ENCODE peak calls at places on chromosomes 7 and 10, in ten cellular contexts. Q is MM.1S, L is tibial nerve, M is heart right ventricle, V is Calu3, R is PC-3, X is HCT116, I is AG04450, J is A549, B is left ventricle myocardium inferior. K is an unnamed sample.

GRCh38 chr7:74044366-74045350 is 16.7 kb downstream of the ELN start:
- DNase-seq in Q (no peak), L (no peak), M (no peak), V (no peak), R (no peak), X (no peak), I (no peak), J (no peak), B (no peak), K (no peak)

GRCh38 chr10:130964771-130965170 is 346.8 kb downstream of the TCERG1L start:
- DNase-seq in Q (no peak), L (no peak), M (no peak), V (no peak), R (no peak), X (no peak), I (no peak), J (no peak), B (no peak), K (no peak)

GRCh38 chr7:46809886-46810285 is 772.0 kb downstream of the TNS3 start:
- DNase-seq in Q (no peak), L (no peak), M (no peak), V (no peak), R (no peak), X (no peak), I (no peak), J (no peak), B (no peak), K (no peak)

GRCh38 chr7:128059143-128059975 is 28.1 kb upstream of the LRRC4 start:
- DNase-seq in Q (no peak), L (no peak), M (no peak), V (no peak), R (no peak), X (no peak), I (no peak), J (no peak), B (no peak), K (no peak)

GRCh38 chr10:132957981-132958885 is 15.9 kb upstream of the CFAP46 start:
- DNase-seq in Q (no peak), L (no peak), M (no peak), V (no peak), R (no peak), X (no peak), I (no peak), J (no peak), B (no peak), K (peak)

GRCh38 chr10:106467506-106467905 is 697.0 kb downstream of the SORCS1 start:
- DNase-seq in Q (no peak), L (no peak), M (no peak), V (peak), R (peak), X (no peak), I (no peak), J (no peak), B (no peak), K (no peak)

GRCh38 chr10:68109312-68109711 is at the start of gene MYPN:
- DNase-seq in Q (no peak), L (no peak), M (no peak), V (no peak), R (no peak), X (no peak), I (no peak), J (no peak), B (no peak), K (no peak)

GRCh38 chr7:1611708-1612241 is 41.9 kb upstream of the PSMG3 start:
- DNase-seq in Q (no peak), L (no peak), M (no peak), V (peak), R (peak), X (peak), I (peak), J (peak), B (no peak), K (no peak)

GRCh38 chr10:125023269-125023668 is 81.3 kb downstream of the ZRANB1 start:
- DNase-seq in Q (no peak), L (no peak), M (peak), V (no peak), R (no peak), X (no peak), I (no peak), J (no peak), B (no peak), K (no peak)

GRCh38 chr7:121447191-121447920 is 51.2 kb upstream of the FAM3C start:
- DNase-seq in Q (no peak), L (peak), M (no peak), V (no peak), R (no peak), X (no peak), I (no peak), J (no peak), B (peak), K (no peak)

GRCh38 chr10:57015595-57016303 is 654.7 kb upstream of the ZWINT start:
- DNase-seq in Q (no peak), L (no peak), M (no peak), V (no peak), R (no peak), X (no peak), I (no peak), J (no peak), B (no peak), K (no peak)

GRCh38 chr7:36360244-36360643 is 29.4 kb upstream of the ANLN start:
- DNase-seq in Q (no peak), L (no peak), M (no peak), V (no peak), R (no peak), X (no peak), I (no peak), J (no peak), B (no peak), K (no peak)

GRCh38 chr7:44273681-44274622 is 51.4 kb downstream of the CAMK2B start:
- DNase-seq in Q (no peak), L (no peak), M (peak), V (no peak), R (no peak), X (no peak), I (no peak), J (no peak), B (no peak), K (peak)

GRCh38 chr7:80767655-80768054 is 129.2 kb downstream of the CD36 start:
- DNase-seq in Q (no peak), L (no peak), M (no peak), V (no peak), R (no peak), X (no peak), I (no peak), J (no peak), B (no peak), K (no peak)

GRCh38 chr7:114422478-114423217 is 8.0 kb downstream of the FOXP2 start:
- DNase-seq in Q (no peak), L (no peak), M (no peak), V (no peak), R (peak), X (peak), I (no peak), J (no peak), B (no peak), K (no peak)

GRCh38 chr7:140330128-140330527 is 68.2 kb downstream of the SLC37A3 start:
- DNase-seq in Q (no peak), L (no peak), M (no peak), V (no peak), R (no peak), X (no peak), I (no peak), J (no peak), B (no peak), K (no peak)

GRCh38 chr7:105006367-105007139 is 7.5 kb upstream of the KMT2E start:
- DNase-seq in Q (no peak), L (no peak), M (no peak), V (peak), R (peak), X (no peak), I (no peak), J (no peak), B (no peak), K (no peak)

GRCh38 chr7:90111-91063 is 102.0 kb upstream of the FAM20C start:
- DNase-seq in Q (no peak), L (no peak), M (no peak), V (no peak), R (peak), X (no peak), I (no peak), J (no peak), B (no peak), K (no peak)
- TF ChIP-seq CTCF in Q (no peak), L (no peak), M (no peak), V (no peak), R (no peak), X (no peak), I (no peak), J (no peak), B (no peak), K (no peak)

GRCh38 chr10:47113907-47114500 is 186.0 kb upstream of the GDF10 start:
- DNase-seq in Q (no peak), L (no peak), M (no peak), V (no peak), R (no peak), X (no peak), I (no peak), J (no peak), B (no peak), K (no peak)

GRCh38 chr10:47112612-47113011 is 187.4 kb upstream of the GDF10 start:
- DNase-seq in Q (no peak), L (no peak), M (no peak), V (no peak), R (no peak), X (no peak), I (no peak), J (no peak), B (no peak), K (no peak)

GRCh38 chr10:47115322-47115721 is 184.7 kb upstream of the GDF10 start:
- DNase-seq in Q (no peak), L (no peak), M (no peak), V (no peak), R (no peak), X (no peak), I (no peak), J (no peak), B (no peak), K (no peak)

GRCh38 chr10:47114680-47115186 is 185.3 kb upstream of the GDF10 start:
- DNase-seq in Q (no peak), L (no peak), M (no peak), V (no peak), R (no peak), X (no peak), I (no peak), J (no peak), B (no peak), K (no peak)

GRCh38 chr10:47111329-47111862 is 188.6 kb upstream of the GDF10 start:
- DNase-seq in Q (no peak), L (no peak), M (no peak), V (no peak), R (no peak), X (no peak), I (no peak), J (no peak), B (no peak), K (no peak)
- TF ChIP-seq CTCF in Q (no peak), L (no peak), M (no peak), V (no peak), R (no peak), X (no peak), I (no peak), J (no peak), B (no peak), K (no peak)

DNA sequence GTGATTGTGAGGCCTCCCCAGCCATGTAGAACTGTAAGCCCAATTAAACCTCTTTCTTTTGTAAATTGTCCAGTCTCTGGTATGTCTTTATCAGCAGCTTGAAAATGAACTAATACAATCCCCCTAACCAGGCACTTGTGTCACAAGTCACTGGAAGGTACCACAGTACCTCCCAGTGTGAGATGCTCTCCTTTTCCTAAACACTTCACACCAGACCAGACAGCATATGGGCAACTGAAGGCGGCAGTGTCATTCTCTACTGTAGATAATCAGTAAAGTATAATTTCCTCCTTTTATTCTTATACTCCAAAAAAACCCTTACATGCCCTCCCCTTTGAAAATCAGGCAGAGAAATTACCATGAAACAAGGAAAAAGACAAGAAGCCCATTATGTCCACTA is 113.2 kb downstream of the CALN1 start:
- DNase-seq in Q (no peak), L (no peak), M (no peak), V (no peak), R (no peak), X (no peak), I (no peak), J (no peak), B (no peak), K (no peak)
- TF ChIP-seq CTCF in Q (no peak), L (no peak), M (no peak), V (no peak), R (no peak), X (no peak), I (no peak), J (no peak), B (no peak), K (no peak)

GRCh38 chr10:58412502-58412961 is 27.3 kb downstream of the TFAM start:
- DNase-seq in Q (no peak), L (no peak), M (no peak), V (no peak), R (peak), X (no peak), I (peak), J (peak), B (no peak), K (no peak)
- TF ChIP-seq CTCF in Q (no peak), L (no peak), M (no peak), V (no peak), R (peak), X (no peak), I (peak), J (no peak), B (no peak), K (no peak)

GRCh38 chr7:144026203-144026883 is 22.4 kb upstream of the OR2A5 start:
- DNase-seq in Q (no peak), L (no peak), M (no peak), V (no peak), R (no peak), X (no peak), I (no peak), J (no peak), B (no peak), K (no peak)

GRCh38 chr7:144027974-144028373 is 20.8 kb upstream of the OR2A5 start:
- DNase-seq in Q (no peak), L (no peak), M (no peak), V (no peak), R (peak), X (no peak), I (no peak), J (no peak), B (no peak), K (no peak)

GRCh38 chr7:144028547-144028946 is 20.2 kb upstream of the OR2A5 start:
- DNase-seq in Q (no peak), L (no peak), M (no peak), V (no peak), R (no peak), X (no peak), I (no peak), J (no peak), B (no peak), K (no peak)

GRCh38 chr7:144024213-144024612 is 24.1 kb downstream of the OR6B1 start:
- DNase-seq in Q (no peak), L (no peak), M (no peak), V (no peak), R (no peak), X (no peak), I (no peak), J (no peak), B (no peak), K (no peak)

DNA sequence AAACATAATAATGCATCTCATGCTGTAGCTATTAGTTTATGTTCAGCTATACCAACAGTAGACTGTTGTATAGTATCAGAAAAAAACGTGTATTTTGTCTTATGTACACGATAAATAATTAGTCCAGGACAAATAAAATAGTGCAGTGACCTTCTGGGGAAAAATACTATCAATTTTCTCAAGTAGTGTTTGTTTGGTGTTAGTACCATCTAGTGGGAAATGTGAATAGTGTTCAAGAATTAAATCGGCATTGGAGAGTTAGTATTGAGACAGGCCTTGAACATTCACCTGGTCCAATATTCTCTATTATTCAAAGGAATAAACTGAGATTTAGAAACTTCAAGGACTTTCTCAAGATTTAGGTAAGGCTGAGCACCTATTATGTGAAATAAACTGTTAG is 21.7 kb upstream of the OR2A5 start:
- DNase-seq in Q (peak), L (no peak), M (no peak), V (no peak), R (peak), X (peak), I (no peak), J (no peak), B (no peak), K (no peak)
- TF ChIP-seq CTCF in Q (peak), L (peak), M (peak), V (no peak), R (peak), X (peak), I (peak), J (peak), B (peak), K (no peak)

K was measured in GM13976.